ENCODE peak calls at places on chromosomes 11 and 22, in five cellular contexts. N is A549, B is T-helper 1 cell, T is astrocyte of the hippocampus, V is neuronal stem cell. L is an unnamed sample.

GRCh38 chr11:95378106-95378505 is 147.1 kb upstream of the SESN3 start:
- DNase-seq in N (no peak), B (no peak), T (peak; percentile 29), V (no peak), L (no peak)

GRCh38 chr11:2451336-2451735 is 6.5 kb downstream of the KCNQ1 start:
- DNase-seq in N (no peak), B (no peak), T (no peak), V (no peak), L (no peak)

GRCh38 chr22:36291831-36292740 is 39.2 kb downstream of the APOL1 start:
- DNase-seq in N (no peak), B (no peak), T (no peak), V (no peak), L (no peak)

GRCh38 chr11:71304491-71304890 is 52.1 kb upstream of the SHANK2 start:
- DNase-seq in N (no peak), B (no peak), T (no peak), V (no peak), L (no peak)

GRCh38 chr11:12275818-12276217 is 101.6 kb upstream of the PARVA start:
- DNase-seq in N (no peak), B (no peak), T (no peak), V (no peak), L (no peak)

GRCh38 chr11:2327032-2327431 is 25.2 kb downstream of the TSPAN32 start:
- DNase-seq in N (no peak), B (no peak), T (no peak), V (no peak), L (no peak)

GRCh38 chr11:132430352-132431091 is 1060.1 kb downstream of the NTM start:
- DNase-seq in N (no peak), B (no peak), T (peak; percentile 53), V (no peak), L (no peak)

GRCh38 chr11:118304227-118304808 is at the start of gene CD3E:
- DNase-seq in N (no peak), B (peak; percentile 42), T (no peak), V (no peak), L (no peak)

GRCh38 chr11:61756147-61756451 is 3.7 kb downstream of the MYRF start:
- DNase-seq in N (no peak), B (no peak), T (no peak), V (no peak), L (no peak)

GRCh38 chr22:44915441-44915840 is 94.4 kb downstream of the PHF21B start:
- DNase-seq in N (no peak), B (no peak), T (no peak), V (no peak), L (no peak)

GRCh38 chr11:100888836-100889235 is 201.7 kb downstream of the ARHGAP42 start:
- DNase-seq in N (no peak), B (no peak), T (peak; percentile 48), V (no peak), L (no peak)

GRCh38 chr11:128171496-128171895 is 415.9 kb downstream of the ETS1 start:
- DNase-seq in N (no peak), B (no peak), T (peak; percentile 69), V (no peak), L (no peak)

GRCh38 chr11:78784321-78785061 is 209.8 kb upstream of the NARS2 start:
- DNase-seq in N (no peak), B (no peak), T (peak; percentile 64), V (no peak), L (no peak)

GRCh38 chr22:43109921-43110443 is 568 bp upstream of the BIK start:
- DNase-seq in N (no peak), B (no peak), T (no peak), V (no peak), L (no peak)

GRCh38 chr11:13229675-13230359 is 47.8 kb upstream of the BMAL1 start:
- DNase-seq in N (no peak), B (no peak), T (no peak), V (no peak), L (no peak)

GRCh38 chr11:10752061-10752460 is 1.0 kb downstream of the CTR9 start:
- DNase-seq in N (no peak), B (no peak), T (no peak), V (no peak), L (no peak)

GRCh38 chr11:47259178-47259977 is 1.6 kb downstream of the NR1H3 start:
- DNase-seq in N (peak; percentile 75), B (no peak), T (peak; percentile 60), V (no peak), L (no peak)

GRCh38 chr11:2222479-2222878 is 47.9 kb downstream of the ASCL2 start:
- DNase-seq in N (no peak), B (no peak), T (no peak), V (no peak), L (no peak)

L was measured in iPS DF 19.7.